ENCODE peak calls at places on chromosomes 6 and 20, in eight cellular contexts. N is tibial artery, V is B cell, O is PC-9, X is left lung, H is HL-60, R is AG04450, U is RWPE1. Z is an unnamed sample.

GRCh38 chr20:46631212-46631869 is 19.9 kb downstream of the SLC13A3 start:
- DNase-seq in N (no peak), V (no peak), O (peak), X (peak), H (peak), R (no peak), U (no peak), Z (no peak)

GRCh38 chr6:106579281-106579680 is 50.0 kb downstream of the RTN4IP1 start:
- DNase-seq in N (no peak), V (no peak), O (no peak), X (no peak), H (no peak), R (no peak), U (no peak), Z (no peak)

GRCh38 chr6:28082939-28083338 is 2.6 kb downstream of the ZNF165 start:
- DNase-seq in N (no peak), V (no peak), O (no peak), X (no peak), H (peak), R (no peak), U (no peak), Z (no peak)

GRCh38 chr6:25050356-25050755 is 114.6 kb upstream of the RIPOR2 start:
- DNase-seq in N (no peak), V (peak), O (no peak), X (no peak), H (peak), R (peak), U (peak), Z (peak)

GRCh38 chr6:144215402-144215931 is 65.2 kb downstream of the STX11 start:
- DNase-seq in N (peak), V (no peak), O (no peak), X (peak), H (peak), R (no peak), U (no peak), Z (no peak)

GRCh38 chr20:31535298-31535697 is 21.1 kb downstream of the HM13 start:
- DNase-seq in N (no peak), V (no peak), O (no peak), X (no peak), H (no peak), R (no peak), U (no peak), Z (no peak)

GRCh38 chr20:59141818-59142581 is 21.6 kb upstream of the ZNF831 start:
- DNase-seq in N (peak), V (no peak), O (peak), X (no peak), H (no peak), R (no peak), U (peak), Z (no peak)

GRCh38 chr6:22656696-22657340 is 87.5 kb downstream of the HDGFL1 start:
- DNase-seq in N (no peak), V (no peak), O (no peak), X (no peak), H (no peak), R (no peak), U (no peak), Z (no peak)

GRCh38 chr20:35006009-35006408 is 50.3 kb downstream of the MYH7B start:
- DNase-seq in N (peak), V (no peak), O (no peak), X (peak), H (no peak), R (no peak), U (no peak), Z (no peak)

GRCh38 chr20:63955846-63956663 is at the start of gene UCKL1:
- DNase-seq in N (peak), V (peak), O (peak), X (peak), H (peak), R (peak), U (peak), Z (no peak)

GRCh38 chr20:25317351-25318075 is 69.6 kb downstream of the PYGB start:
- DNase-seq in N (peak), V (no peak), O (no peak), X (peak), H (no peak), R (no peak), U (no peak), Z (no peak)

GRCh38 chr6:16669227-16669626 is 92.0 kb downstream of the ATXN1 start:
- DNase-seq in N (no peak), V (no peak), O (peak), X (no peak), H (no peak), R (no peak), U (peak), Z (no peak)

GRCh38 chr20:56032251-56032650 is 26.9 kb upstream of the CBLN4 start:
- DNase-seq in N (no peak), V (no peak), O (no peak), X (no peak), H (no peak), R (no peak), U (no peak), Z (no peak)

GRCh38 chr6:106799008-106799952 is 169.9 kb downstream of the QRSL1 start:
- DNase-seq in N (no peak), V (peak), O (peak), X (no peak), H (no peak), R (peak), U (peak), Z (peak)

GRCh38 chr20:2230671-2231488 is 64.9 kb upstream of the TGM3 start:
- DNase-seq in N (no peak), V (no peak), O (no peak), X (no peak), H (no peak), R (no peak), U (no peak), Z (no peak)

GRCh38 chr6:85429346-85429745 is 20.5 kb upstream of the NT5E start:
- DNase-seq in N (no peak), V (no peak), O (no peak), X (no peak), H (no peak), R (no peak), U (no peak), Z (no peak)

GRCh38 chr6:40996591-40997247 is 42.3 kb downstream of the UNC5CL start:
- DNase-seq in N (no peak), V (no peak), O (peak), X (no peak), H (no peak), R (no peak), U (no peak), Z (no peak)

GRCh38 chr20:23085415-23086055 is 589 bp downstream of the CD93 start:
- DNase-seq in N (no peak), V (no peak), O (no peak), X (no peak), H (no peak), R (no peak), U (no peak), Z (no peak)

GRCh38 chr6:105363100-105363754 is 39.7 kb downstream of the PREP start:
- DNase-seq in N (no peak), V (no peak), O (no peak), X (no peak), H (no peak), R (no peak), U (no peak), Z (no peak)

GRCh38 chr6:112571486-112571885 is 224.4 kb downstream of the RFPL4B start:
- DNase-seq in N (peak), V (no peak), O (no peak), X (peak), H (no peak), R (no peak), U (no peak), Z (no peak)

GRCh38 chr6:138250513-138251247 is 32.4 kb upstream of the PBOV1 start:
- DNase-seq in N (peak), V (no peak), O (no peak), X (peak), H (no peak), R (no peak), U (peak), Z (peak)

GRCh38 chr6:35046862-35047261 is 94.3 kb downstream of the TCP11 start:
- DNase-seq in N (peak), V (peak), O (no peak), X (no peak), H (no peak), R (no peak), U (no peak), Z (no peak)

GRCh38 chr20:58678806-58679205 is 13.8 kb upstream of the NPEPL1 start:
- DNase-seq in N (no peak), V (no peak), O (no peak), X (no peak), H (no peak), R (no peak), U (no peak), Z (no peak)

DNA sequence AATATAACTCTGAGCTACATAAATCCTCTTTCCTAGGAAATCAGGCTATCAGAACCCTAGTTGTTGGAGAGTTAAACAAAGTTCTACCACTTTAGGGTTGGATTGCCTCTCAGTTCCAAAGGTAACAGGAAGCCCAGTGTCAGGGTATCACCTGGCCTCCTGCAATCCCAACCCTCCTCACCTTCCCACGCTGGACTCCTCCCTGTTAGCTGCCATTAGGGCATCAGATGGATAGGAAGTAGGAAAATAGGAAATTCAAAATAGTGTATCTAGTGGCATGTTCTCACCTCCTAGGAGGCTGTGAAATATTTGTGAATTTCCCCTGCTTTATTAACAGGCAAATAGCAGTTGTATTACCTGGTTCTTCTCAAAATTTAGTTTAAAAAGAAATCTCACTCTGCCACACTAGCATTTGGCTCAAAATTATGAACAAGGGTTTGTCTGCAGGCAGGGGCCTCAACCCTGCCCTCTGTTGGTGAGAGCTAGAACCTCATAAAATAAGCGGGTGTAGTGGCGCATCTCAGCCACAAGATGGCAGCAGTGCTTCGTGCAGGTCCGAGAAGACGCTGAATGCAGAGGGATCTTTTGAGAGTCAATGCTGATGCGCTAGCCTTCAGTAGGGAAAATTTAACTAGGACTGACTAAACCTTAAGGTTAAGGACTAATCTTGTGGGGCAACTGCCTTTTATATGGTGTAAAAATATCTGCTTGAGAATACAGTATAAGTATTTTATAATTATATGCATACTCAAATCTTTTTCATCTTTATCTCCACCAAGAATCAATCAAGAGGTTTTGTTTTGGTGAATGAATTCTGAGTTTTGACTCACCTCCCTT is 209.8 kb upstream of the KCNQ5 start:
- DNase-seq in N (peak), V (peak), O (peak), X (peak), H (peak), R (peak), U (peak), Z (peak)
- TF ChIP-seq CTCF in N (peak), V (peak), O (peak), X (peak), H (peak), R (peak), U (peak), Z (peak)

GRCh38 chr6:44111434-44112417 is 15.5 kb downstream of the MRPL14 start:
- DNase-seq in N (no peak), V (no peak), O (no peak), X (no peak), H (no peak), R (no peak), U (no peak), Z (no peak)

GRCh38 chr6:44110005-44110681 is 17.1 kb downstream of the MRPL14 start:
- DNase-seq in N (no peak), V (no peak), O (no peak), X (no peak), H (no peak), R (no peak), U (no peak), Z (no peak)

GRCh38 chr6:44115866-44116265 is 11.4 kb downstream of the MRPL14 start:
- DNase-seq in N (no peak), V (no peak), O (peak), X (no peak), H (no peak), R (no peak), U (peak), Z (peak)

GRCh38 chr6:44110966-44111365 is 16.3 kb downstream of the MRPL14 start:
- DNase-seq in N (no peak), V (no peak), O (no peak), X (no peak), H (no peak), R (no peak), U (no peak), Z (no peak)

GRCh38 chr6:44113396-44113795 is 13.9 kb downstream of the MRPL14 start:
- DNase-seq in N (no peak), V (no peak), O (no peak), X (no peak), H (no peak), R (no peak), U (no peak), Z (no peak)
- TF ChIP-seq CTCF in N (no peak), V (no peak), O (peak), X (no peak), H (no peak), R (peak), U (no peak), Z (peak)

GRCh38 chr6:161374971-161375873 is 101.4 kb upstream of the AGPAT4 start:
- DNase-seq in N (peak), V (no peak), O (no peak), X (peak), H (peak), R (no peak), U (peak), Z (no peak)

GRCh38 chr6:161370882-161371281 is 97.0 kb upstream of the AGPAT4 start:
- DNase-seq in N (no peak), V (peak), O (peak), X (no peak), H (peak), R (peak), U (peak), Z (peak)

GRCh38 chr6:161376367-161376766 is 102.5 kb upstream of the AGPAT4 start:
- DNase-seq in N (no peak), V (no peak), O (no peak), X (no peak), H (no peak), R (no peak), U (no peak), Z (no peak)

GRCh38 chr6:161372422-161372793 is 98.5 kb upstream of the AGPAT4 start:
- DNase-seq in N (no peak), V (no peak), O (no peak), X (no peak), H (no peak), R (no peak), U (no peak), Z (no peak)

DNA sequence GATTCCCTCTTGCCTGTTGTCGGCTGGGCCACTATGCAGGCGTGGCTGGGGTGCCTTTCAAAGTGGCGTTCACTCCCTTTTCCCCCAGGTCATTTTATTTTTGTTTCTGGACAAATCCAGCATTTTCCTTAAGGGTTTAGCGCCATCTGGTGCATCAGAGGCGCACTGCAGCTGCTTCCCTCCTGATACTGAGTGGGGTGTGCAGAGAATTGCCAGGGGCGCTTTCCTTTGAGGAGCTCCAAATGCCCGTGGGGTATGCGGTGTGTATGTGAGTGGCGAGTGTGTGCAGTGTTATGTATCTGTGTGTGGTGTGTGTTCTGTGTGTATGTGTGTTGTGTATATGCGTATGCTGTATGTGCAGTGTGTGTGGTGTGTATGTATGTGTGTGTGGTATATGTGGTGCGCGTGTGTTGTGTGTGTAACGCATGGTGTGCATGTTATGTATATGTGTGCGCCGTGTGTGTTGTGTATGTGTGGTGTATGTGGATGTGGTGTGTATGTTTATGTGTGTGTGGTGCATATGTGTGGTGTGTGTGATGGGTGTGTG is 100.1 kb upstream of the AGPAT4 start:
- DNase-seq in N (peak), V (peak), O (peak), X (peak), H (no peak), R (no peak), U (peak), Z (no peak)
- TF ChIP-seq CTCF in N (peak), V (peak), O (peak), X (peak), H (peak), R (peak), U (peak), Z (peak)

GRCh38 chr6:42086046-42086664 is 35.8 kb downstream of the TAF8 start:
- DNase-seq in N (no peak), V (no peak), O (no peak), X (no peak), H (no peak), R (no peak), U (no peak), Z (no peak)
- TF ChIP-seq CTCF in N (no peak), V (no peak), O (no peak), X (no peak), H (peak), R (peak), U (no peak), Z (peak)

DNA sequence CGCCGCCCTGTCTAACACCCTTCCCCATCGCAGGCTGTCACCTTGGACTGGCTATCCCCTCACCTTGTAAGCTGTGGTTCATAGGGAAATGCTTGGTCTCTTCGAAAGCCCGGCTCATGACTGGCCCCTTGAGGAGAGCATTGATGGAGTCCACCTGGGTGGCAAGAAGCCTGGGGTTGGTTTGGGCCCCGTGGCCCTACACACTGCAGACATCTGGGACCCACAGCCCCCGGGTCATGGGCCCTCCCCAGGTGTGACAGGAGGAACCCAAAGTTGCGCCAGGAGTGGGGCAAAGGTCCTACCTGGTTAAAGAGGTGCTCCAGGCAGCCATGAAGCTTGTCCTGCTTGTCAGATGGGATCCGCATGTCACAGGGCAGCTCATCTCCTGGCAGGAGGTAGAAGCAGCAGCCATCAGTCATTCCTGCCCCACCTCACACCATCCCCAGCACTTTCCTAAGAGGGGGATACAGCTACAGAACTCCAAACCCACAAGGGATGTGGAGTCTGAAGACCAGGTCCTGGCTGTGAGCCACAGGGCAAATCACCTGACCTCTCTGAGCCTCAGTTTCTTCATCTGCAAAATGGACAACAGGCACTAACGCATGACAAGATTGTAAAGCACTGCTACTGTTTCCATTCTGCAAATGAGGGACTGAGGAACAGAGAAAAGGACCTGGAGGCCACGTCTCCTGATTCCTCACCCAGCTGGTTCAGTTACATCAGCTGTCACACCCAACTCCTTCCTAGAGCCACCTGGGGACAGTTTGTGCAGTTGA is 185.5 kb downstream of the PREX1 start:
- DNase-seq in N (no peak), V (no peak), O (no peak), X (no peak), H (no peak), R (no peak), U (no peak), Z (no peak)
- TF ChIP-seq CTCF in N (no peak), V (no peak), O (no peak), X (no peak), H (no peak), R (no peak), U (no peak), Z (no peak)

GRCh38 chr20:15674253-15675145 is 898.7 kb downstream of the KIF16B start:
- DNase-seq in N (no peak), V (no peak), O (no peak), X (no peak), H (no peak), R (no peak), U (no peak), Z (no peak)
- TF ChIP-seq CTCF in N (no peak), V (no peak), O (no peak), X (no peak), H (no peak), R (no peak), U (no peak), Z (no peak)

GRCh38 chr6:3634417-3634816 is 117.1 kb downstream of the PXDC1 start:
- DNase-seq in N (no peak), V (no peak), O (no peak), X (no peak), H (no peak), R (no peak), U (no peak), Z (no peak)
- TF ChIP-seq CTCF in N (no peak), V (no peak), O (no peak), X (no peak), H (no peak), R (no peak), U (no peak), Z (no peak)

Z was measured in kidney epithelial cell.